ENCODE peak calls at places on chromosomes 16 and 17, in four cellular contexts. B is PC-9; E is CD8-positive, alpha-beta memory T cell; F is astrocyte. L is an unnamed sample.

GRCh38 chr16:10661737-10662136 is 33.0 kb downstream of the TEKT5 start:
- DNase-seq in F (no peak), B (no peak), E (no peak), L (no peak)

GRCh38 chr17:77513045-77513444 is 372.3 kb downstream of the SEC14L1 start:
- DNase-seq in F (no peak), E (no peak), B (no peak), L (no peak)

GRCh38 chr17:31413871-31414589 is 22.6 kb downstream of the RAB11FIP4 start:
- DNase-seq in B (no peak), E (no peak), F (peak; percentile 64), L (no peak)

GRCh38 chr16:10750793-10751192 is 7.2 kb downstream of the NUBP1 start:
- DNase-seq in F (no peak), E (no peak), B (no peak), L (no peak)

GRCh38 chr17:66716236-66717026 is 118.5 kb upstream of the CACNG5 start:
- DNase-seq in F (peak; percentile 14), B (no peak), E (no peak), L (no peak)

GRCh38 chr17:44565866-44566443 is 8.7 kb downstream of the FZD2 start:
- DNase-seq in F (no peak), E (no peak), B (no peak), L (no peak)

GRCh38 chr17:61477204-61477834 is 25.1 kb downstream of the TBX4 start:
- DNase-seq in F (no peak), B (no peak), E (no peak), L (no peak)

GRCh38 chr16:27156531-27156930 is 46.8 kb upstream of the KDM8 start:
- DNase-seq in F (no peak), B (no peak), E (no peak), L (no peak)

GRCh38 chr16:8677481-8677880 is 3.1 kb downstream of the ABAT start:
- DNase-seq in F (no peak), E (no peak), B (peak; percentile 74), L (no peak)

GRCh38 chr16:88382491-88383400 is at the start of gene ZNF469:
- DNase-seq in B (no peak), E (no peak), F (no peak), L (no peak)

GRCh38 chr17:70314096-70314495 is 144.8 kb downstream of the KCNJ2 start:
- DNase-seq in E (no peak), F (peak; percentile 91), B (no peak), L (no peak)

GRCh38 chr16:85084841-85085535 is 27.3 kb downstream of the CIBAR2 start:
- DNase-seq in B (no peak), F (no peak), E (no peak), L (no peak)

GRCh38 chr16:27462846-27463682 is 61.1 kb downstream of the IL21R start:
- DNase-seq in E (no peak), F (no peak), B (no peak), L (no peak)

GRCh38 chr17:37117743-37118142 is 169.0 kb downstream of the AATF start:
- DNase-seq in B (no peak), E (no peak), F (no peak), L (no peak)

GRCh38 chr17:57721967-57722703 is 23.0 kb downstream of the CCDC182 start:
- DNase-seq in B (no peak), F (no peak), E (no peak), L (no peak)

GRCh38 chr17:75535119-75535537 is 9.6 kb downstream of the LLGL2 start:
- DNase-seq in E (peak; percentile 77), F (no peak), B (no peak), L (peak; percentile 31)

GRCh38 chr17:65811043-65811442 is 249.6 kb upstream of the AXIN2 start:
- DNase-seq in E (no peak), F (no peak), B (no peak), L (no peak)

GRCh38 chr16:70605284-70605659 is 41.1 kb upstream of the IL34 start:
- DNase-seq in F (no peak), E (no peak), B (no peak), L (no peak)

GRCh38 chr16:57998992-57999365 is 1.5 kb downstream of the ZNF319 start:
- DNase-seq in F (no peak), E (peak; percentile 47), B (no peak), L (no peak)

GRCh38 chr17:44909681-44910144 is 5.6 kb downstream of the GFAP start:
- DNase-seq in B (peak; percentile 37), E (no peak), F (peak; percentile 74), L (no peak)

GRCh38 chr17:64686705-64687104 is 24.6 kb upstream of the SMURF2 start:
- DNase-seq in F (no peak), E (no peak), B (no peak), L (no peak)

GRCh38 chr16:30949655-30950515 is 1.0 kb downstream of the ORAI3 start:
- DNase-seq in E (no peak), F (peak; percentile 56), B (peak; percentile 91), L (no peak)

GRCh38 chr17:64388961-64389565 is 1.6 kb downstream of the PECAM1 start:
- DNase-seq in B (peak; percentile 61), F (no peak), E (no peak), L (no peak)

GRCh38 chr16:89952551-89952950 is 4.0 kb downstream of the DEF8 start:
- DNase-seq in B (no peak), F (no peak), E (no peak), L (no peak)

GRCh38 chr17:75639771-75640555 is 6.7 kb downstream of the SMIM5 start:
- DNase-seq in F (no peak), B (peak; percentile 76), E (no peak), L (no peak)

GRCh38 chr16:54798267-54798666 is 132.4 kb upstream of the IRX5 start:
- DNase-seq in B (no peak), E (no peak), F (no peak), L (no peak)

GRCh38 chr16:88195021-88195581 is 187.7 kb upstream of the ZNF469 start:
- DNase-seq in B (no peak), F (no peak), E (no peak), L (no peak)

GRCh38 chr16:82506734-82507133 is 120.0 kb upstream of the CDH13 start:
- DNase-seq in F (peak; percentile 3), B (no peak), E (no peak), L (no peak)